ENCODE peak calls at places on chromosome 2, in five cellular contexts. Z is GM23248, F is right lobe of liver, Q is bronchial epithelial cell, X is sigmoid colon. E is an unnamed sample. For H3K36me3, the result is how much of the 10 kb centered on the place peaks cover.

GRCh38 chr2:153287109-153287801 is 191.3 kb downstream of the RPRM start:
- DNase-seq in Z (no peak), F (no peak), Q (no peak), X (no peak), E (peak)

GRCh38 chr2:221549143-221549542 is 23.0 kb downstream of the EPHA4 start:
- DNase-seq in Z (no peak), F (no peak), Q (no peak), X (no peak), E (no peak)

GRCh38 chr2:36478999-36479398 is 119.0 kb downstream of the FEZ2 start:
- DNase-seq in Z (no peak), F (no peak), Q (no peak), X (no peak), E (no peak)

GRCh38 chr2:40210968-40211353 is 240.9 kb downstream of the SLC8A1 start:
- DNase-seq in Z (no peak), F (no peak), Q (no peak), X (no peak), E (no peak)

GRCh38 chr2:218005486-218005885 is 2.7 kb upstream of the TNS1 start:
- DNase-seq in Z (peak), F (no peak), Q (peak), X (no peak), E (peak)

GRCh38 chr2:72963423-72964145 is 46.3 kb downstream of the EMX1 start:
- DNase-seq in Z (no peak), F (no peak), Q (no peak), X (no peak), E (no peak)

GRCh38 chr2:109612991-109613921 is 510 bp downstream of the SEPTIN10 start:
- DNase-seq in Z (peak), F (peak), Q (peak), X (peak), E (peak)

GRCh38 chr2:204539010-204539385 is 6.3 kb upstream of the PARD3B start:
- DNase-seq in Z (no peak), F (no peak), Q (no peak), X (no peak), E (no peak)

GRCh38 chr2:55587-56448 is 9.5 kb upstream of the FAM110C start:
- DNase-seq in Z (no peak), F (no peak), Q (no peak), X (no peak), E (no peak)

GRCh38 chr2:119683717-119684443 is 4.9 kb downstream of the TMEM177 start:
- DNase-seq in Z (no peak), F (no peak), Q (no peak), X (no peak), E (peak)

GRCh38 chr2:23419171-23420090 is 34.5 kb downstream of the KLHL29 start:
- DNase-seq in Z (peak), F (no peak), Q (no peak), X (no peak), E (peak)

GRCh38 chr2:133658020-133658903 is 90.0 kb upstream of the NCKAP5 start:
- DNase-seq in Z (no peak), F (no peak), Q (peak), X (no peak), E (no peak)

DNA sequence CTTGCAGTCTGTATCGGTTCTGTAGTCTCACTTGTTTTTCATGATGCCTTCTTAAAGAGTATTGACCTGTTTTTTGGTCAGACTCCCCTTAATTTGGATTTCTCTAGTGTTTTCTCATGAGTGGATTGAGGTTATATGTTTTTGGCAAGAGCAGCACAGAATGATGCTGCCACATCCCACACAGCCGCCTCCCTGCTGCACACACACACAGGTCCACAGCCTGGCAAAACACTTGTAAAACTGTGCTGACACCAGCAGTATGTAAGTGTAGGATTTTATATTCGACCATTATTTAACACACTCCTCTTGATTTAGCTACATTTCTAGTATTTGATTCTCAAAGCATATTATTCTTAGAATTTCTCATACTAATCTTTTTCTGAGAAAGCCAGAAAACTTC is 68.1 kb downstream of the ITGB1BP1 start:
- DNase-seq in Z (no peak), F (no peak), Q (no peak), X (no peak), E (no peak)
- H3K36me3 ChIP-seq in Z (half or more), F (under half), Q (under half), X (under half), E (half or more)

GRCh38 chr2:42492691-42493467 is 903 bp downstream of the KCNG3 start:
- DNase-seq in Z (peak), F (no peak), Q (no peak), X (no peak), E (no peak)

GRCh38 chr2:42493885-42494433 is at the start of gene KCNG3:
- DNase-seq in Z (peak), F (peak), Q (no peak), X (peak), E (peak)

GRCh38 chr2:42486145-42486906 is 7.5 kb downstream of the KCNG3 start:
- DNase-seq in Z (no peak), F (no peak), Q (no peak), X (no peak), E (no peak)

GRCh38 chr2:42493468-42493884 is 306 bp downstream of the KCNG3 start:
- DNase-seq in Z (no peak), F (no peak), Q (no peak), X (no peak), E (no peak)

GRCh38 chr2:42488297-42488696 is 5.5 kb downstream of the KCNG3 start:
- DNase-seq in Z (no peak), F (no peak), Q (no peak), X (no peak), E (no peak)
- H3K36me3 ChIP-seq in Z (under half), F (under half), Q (under half), X (under half), E (under half)

DNA sequence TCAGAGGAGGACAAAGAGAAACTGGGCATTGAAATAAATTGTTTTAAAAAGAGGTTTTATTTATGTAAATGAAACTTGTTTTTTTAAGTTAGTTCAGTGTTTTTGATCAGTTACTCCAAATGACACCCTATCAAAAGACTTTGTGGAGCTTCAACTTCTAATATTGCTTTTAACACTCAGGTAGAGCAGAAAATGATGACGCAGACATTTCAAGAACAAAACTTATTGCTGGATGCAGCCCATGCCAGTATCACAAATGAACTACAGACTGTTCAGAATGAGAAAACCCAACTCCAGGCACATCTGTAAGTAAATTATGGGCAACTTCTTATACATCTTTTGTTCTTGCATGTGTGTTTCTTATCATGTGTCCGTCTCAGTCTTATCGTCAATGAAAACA is 36.4 kb downstream of the CCDC150 start:
- DNase-seq in Z (no peak), F (no peak), Q (no peak), X (no peak), E (no peak)
- H3K36me3 ChIP-seq in Z (under half), F (under half), Q (under half), X (under half), E (under half)

GRCh38 chr2:184558713-184559464 is 39.4 kb upstream of the ZNF804A start:
- DNase-seq in Z (peak), F (no peak), Q (no peak), X (no peak), E (peak)
- H3K36me3 ChIP-seq in Z (under half), F (under half), Q (under half), X (under half), E (under half)

GRCh38 chr2:127953849-127954248 is 68.1 kb upstream of the AMMECR1L start:
- DNase-seq in Z (no peak), F (no peak), Q (no peak), X (no peak), E (no peak)

GRCh38 chr2:127953128-127953718 is 67.5 kb upstream of the AMMECR1L start:
- DNase-seq in Z (no peak), F (peak), Q (no peak), X (peak), E (no peak)

GRCh38 chr2:127951031-127951430 is 65.3 kb upstream of the AMMECR1L start:
- DNase-seq in Z (no peak), F (no peak), Q (peak), X (no peak), E (no peak)

GRCh38 chr2:127957240-127957639 is 70.6 kb downstream of the SAP130 start:
- DNase-seq in Z (no peak), F (no peak), Q (no peak), X (no peak), E (peak)

GRCh38 chr2:127954857-127955256 is 69.1 kb upstream of the AMMECR1L start:
- DNase-seq in Z (no peak), F (no peak), Q (no peak), X (no peak), E (no peak)
- H3K36me3 ChIP-seq in Z (under half), F (under half), Q (under half), X (under half), E (under half)

E was measured in MG63.